ENCODE peak calls at places on chromosomes 7 and 10, in seven cellular contexts. E, I, S, R, N, H and U are unnamed samples. For H3K27me3 and H3K4me1, the result is how much of the 10 kb centered on the place peaks cover.

GRCh38 chr10:70617798-70618568 is 15.4 kb upstream of the PRF1 start:
- DNase-seq in E (no peak), S (no peak), N (no peak), H (no peak), I (peak), R (no peak), U (no peak)

GRCh38 chr7:114856625-114857024 is 65.3 kb upstream of the MDFIC start:
- DNase-seq in I (no peak), N (no peak), E (no peak), R (peak), S (no peak), H (no peak), U (no peak)

GRCh38 chr7:136326045-136326610 is 349.0 kb upstream of the MTPN start:
- DNase-seq in H (no peak), E (no peak), S (no peak), R (no peak), I (no peak), N (no peak), U (no peak)

GRCh38 chr10:46537309-46537708 is 19.1 kb downstream of the GPRIN2 start:
- DNase-seq in N (no peak), R (no peak), H (no peak), I (no peak), S (peak), E (no peak), U (no peak)

GRCh38 chr10:110508806-110509544 is 11.3 kb downstream of the DUSP5 start:
- DNase-seq in I (no peak), R (no peak), H (no peak), N (peak), E (no peak), S (no peak), U (peak)

GRCh38 chr7:128937647-128938523 is at the start of gene IRF5:
- DNase-seq in H (no peak), E (peak), N (peak), S (peak), I (no peak), R (no peak), U (no peak)

GRCh38 chr10:131997366-131998049 is 15.8 kb upstream of the BNIP3 start:
- DNase-seq in E (peak), H (peak), N (peak), R (no peak), I (no peak), S (no peak), U (peak)

GRCh38 chr10:50937230-50937907 is 51.9 kb upstream of the A1CF start:
- DNase-seq in H (no peak), I (no peak), S (no peak), N (no peak), E (no peak), R (no peak), U (no peak)

GRCh38 chr7:30162622-30163124 is 27.9 kb downstream of the MTURN start:
- DNase-seq in H (no peak), I (no peak), S (no peak), E (peak), R (no peak), N (no peak), U (no peak)

GRCh38 chr10:76354349-76354748 is 922.9 kb downstream of the LRMDA start:
- DNase-seq in E (no peak), R (no peak), N (no peak), H (no peak), S (no peak), I (no peak), U (no peak)

GRCh38 chr7:138705122-138705521 is 4.0 kb upstream of the SVOPL start:
- DNase-seq in E (no peak), I (no peak), R (no peak), S (no peak), H (no peak), N (no peak), U (no peak)

GRCh38 chr7:75638607-75639070 is 100.1 kb downstream of the HIP1 start:
- DNase-seq in S (no peak), R (peak), I (peak), H (peak), N (peak), E (peak), U (peak)

GRCh38 chr7:149126662-149127321 is 668 bp upstream of the ZNF425 start:
- DNase-seq in H (peak), R (no peak), E (peak), I (peak), N (peak), S (no peak), U (peak)

GRCh38 chr10:72186633-72187330 is 29.0 kb upstream of the ANAPC16 start:
- DNase-seq in H (no peak), R (no peak), I (no peak), E (no peak), S (no peak), N (no peak), U (no peak)

GRCh38 chr10:48577158-48577557 is 27.7 kb downstream of the ARHGAP22 start:
- DNase-seq in I (no peak), R (no peak), E (no peak), N (no peak), S (no peak), H (no peak), U (no peak)

GRCh38 chr10:69119896-69120295 is 4.1 kb upstream of the VPS26A start:
- DNase-seq in E (no peak), S (no peak), I (no peak), N (no peak), H (no peak), R (no peak), U (no peak)

GRCh38 chr10:125084191-125085186 is 75.9 kb downstream of the CTBP2 start:
- DNase-seq in I (no peak), N (peak), E (peak), S (peak), R (no peak), H (peak), U (peak)

GRCh38 chr7:23544913-23545354 is 13.2 kb upstream of the TRA2A start:
- DNase-seq in R (no peak), N (no peak), H (no peak), I (peak), S (no peak), E (no peak), U (no peak)

GRCh38 chr10:90462761-90463160 is 395.1 kb downstream of the HTR7 start:
- DNase-seq in N (no peak), H (no peak), E (no peak), R (no peak), I (no peak), S (no peak), U (no peak)

GRCh38 chr10:57696641-57697040 is 571.1 kb downstream of the IPMK start:
- DNase-seq in N (no peak), H (no peak), S (no peak), E (no peak), I (no peak), R (no peak), U (no peak)

GRCh38 chr10:93541402-93542357 is 24.8 kb upstream of the FFAR4 start:
- DNase-seq in H (peak), N (peak), S (no peak), I (peak), R (peak), E (no peak), U (peak)

GRCh38 chr7:15326044-15326644 is 235.7 kb downstream of the AGMO start:
- DNase-seq in I (no peak), S (no peak), R (no peak), H (no peak), N (no peak), E (no peak), U (no peak)

GRCh38 chr7:22156205-22156604 is 200.7 kb downstream of the RAPGEF5 start:
- DNase-seq in S (no peak), E (no peak), N (no peak), I (no peak), H (no peak), R (no peak), U (no peak)

GRCh38 chr10:34504534-34504933 is 310.6 kb downstream of the PARD3 start:
- DNase-seq in R (no peak), N (no peak), I (no peak), E (no peak), S (no peak), H (no peak), U (no peak)

GRCh38 chr10:36313142-36313541 is 671.0 kb upstream of the FZD8 start:
- DNase-seq in R (no peak), S (no peak), E (no peak), N (no peak), H (no peak), I (no peak), U (no peak)

GRCh38 chr10:92087750-92088395 is 164.3 kb downstream of the BTAF1 start:
- DNase-seq in N (peak), R (peak), E (peak), H (peak), S (no peak), I (peak), U (peak)

GRCh38 chr10:103982639-103983038 is 15.7 kb downstream of the SLK start:
- DNase-seq in E (no peak), H (no peak), N (no peak), R (peak), I (peak), S (no peak), U (peak)

GRCh38 chr7:157828190-157828589 is 491.4 kb downstream of the DNAJB6 start:
- DNase-seq in H (no peak), E (no peak), I (no peak), S (no peak), R (no peak), N (no peak), U (no peak)

GRCh38 chr10:64316833-64317232 is 795.6 kb downstream of the REEP3 start:
- DNase-seq in H (no peak), N (no peak), R (no peak), S (no peak), E (no peak), I (no peak), U (no peak)

GRCh38 chr10:82164333-82164732 is 289.3 kb downstream of the NRG3 start:
- DNase-seq in I (no peak), R (no peak), H (no peak), N (no peak), E (no peak), S (no peak), U (no peak)

GRCh38 chr7:46133741-46134140 is 212.7 kb upstream of the IGFBP3 start:
- DNase-seq in H (no peak), S (no peak), N (no peak), E (no peak), R (no peak), I (no peak), U (no peak)

GRCh38 chr7:150649084-150649385 is 16.9 kb upstream of the GIMAP6 start:
- DNase-seq in N (no peak), E (no peak), R (no peak), H (no peak), I (no peak), S (no peak), U (no peak)

GRCh38 chr10:84193846-84194423 is 402 bp upstream of the CDHR1 start:
- DNase-seq in N (no peak), S (peak), E (no peak), H (no peak), I (no peak), R (no peak), U (no peak)
- H3K27me3 ChIP-seq in N (half or more), S (under half), E (half or more), H (under half), I (under half), R (under half), U (under half)

GRCh38 chr10:44982114-44982460 is 3.5 kb upstream of the DEPP1 start:
- DNase-seq in N (peak), E (peak), I (no peak), H (peak), R (no peak), S (no peak), U (peak)

GRCh38 chr10:44980309-44981171 is 1.9 kb upstream of the DEPP1 start:
- DNase-seq in E (no peak), N (no peak), H (peak), S (no peak), I (no peak), R (no peak), U (no peak)

GRCh38 chr10:44983066-44983894 is 4.7 kb upstream of the DEPP1 start:
- DNase-seq in S (no peak), R (no peak), H (peak), N (no peak), E (no peak), I (no peak), U (no peak)

GRCh38 chr10:44982496-44982895 is 3.9 kb upstream of the DEPP1 start:
- DNase-seq in S (no peak), E (no peak), I (no peak), H (peak), N (no peak), R (no peak), U (no peak)

DNA sequence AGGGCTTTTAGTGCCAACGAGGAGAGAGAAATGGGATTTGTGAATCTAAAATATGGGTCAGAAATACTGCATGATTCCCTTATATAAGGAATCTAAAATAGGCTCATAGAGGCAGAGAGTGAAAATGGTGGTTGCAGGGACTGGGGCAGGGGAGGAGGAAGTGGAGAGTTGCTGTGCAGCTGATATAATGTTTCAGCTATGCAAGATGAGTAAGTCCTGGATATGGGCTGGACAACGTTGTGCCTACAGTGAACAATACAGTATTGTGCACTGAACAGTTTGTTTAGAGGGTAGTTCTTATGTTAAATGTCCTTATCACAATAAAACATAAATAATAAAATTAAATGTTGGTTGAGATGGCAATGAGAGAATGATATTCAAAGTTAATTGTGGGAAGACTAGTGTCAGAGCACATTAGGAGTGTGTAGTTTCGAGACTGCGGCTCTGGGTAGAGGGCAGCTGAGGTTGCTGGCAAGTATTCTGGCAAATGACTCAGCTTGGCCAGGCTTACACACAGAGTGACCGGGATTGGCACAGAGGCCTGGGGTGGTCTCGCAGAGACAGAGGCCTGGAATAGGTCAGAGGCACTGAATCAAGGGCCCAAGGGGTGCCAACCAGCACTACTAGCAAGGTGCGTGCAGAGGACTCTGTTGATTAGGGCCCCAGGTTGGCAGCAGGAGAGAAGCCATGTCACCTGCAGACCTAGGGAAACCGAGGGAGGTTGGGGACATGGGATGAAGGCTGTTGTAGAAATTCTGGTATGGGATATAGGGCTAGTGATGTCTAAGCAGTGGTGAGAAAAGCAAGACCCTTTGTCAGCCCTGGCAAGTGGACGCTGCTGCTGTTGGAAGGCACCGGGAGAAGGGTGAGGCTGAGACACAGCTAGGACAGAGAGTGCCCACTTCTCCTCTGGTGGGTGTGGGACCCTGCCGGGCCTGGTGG is 2.8 kb upstream of the DEPP1 start:
- DNase-seq in E (peak), R (no peak), I (no peak), S (no peak), N (no peak), H (peak), U (no peak)
- H3K4me1 ChIP-seq in E (half or more), R (under half), I (under half), S (under half), N (half or more), H (half or more), U (half or more)

GRCh38 chr10:101208543-101208942 is 20.7 kb downstream of the LBX1 start:
- DNase-seq in I (no peak), E (no peak), S (no peak), R (no peak), N (no peak), H (no peak), U (no peak)

DNA sequence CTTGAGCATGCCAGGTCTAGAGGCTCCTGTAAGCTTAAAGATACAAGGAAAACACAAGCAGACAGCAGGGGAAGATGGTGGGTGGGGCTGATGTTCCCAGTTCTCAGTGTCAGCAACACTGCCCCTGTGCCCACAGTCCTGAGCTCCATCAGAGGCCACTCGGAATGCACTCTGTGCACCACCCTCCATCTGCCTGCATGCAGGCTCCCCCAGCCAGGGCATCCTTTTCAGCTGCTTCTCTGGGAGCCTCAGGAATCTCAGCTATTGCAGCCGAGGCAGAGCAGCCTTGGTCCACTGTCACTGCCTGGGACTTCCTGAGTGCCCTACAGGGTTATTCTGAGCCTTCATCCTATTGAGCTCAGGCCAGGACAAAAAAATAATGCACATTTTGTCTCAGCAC is 22.2 kb downstream of the LBX1 start:
- DNase-seq in E (no peak), H (no peak), N (no peak), I (no peak), S (no peak), R (no peak), U (no peak)
- H3K27me3 ChIP-seq in E (half or more), H (under half), N (half or more), I (under half), S (under half), R (under half), U (half or more)

GRCh38 chr7:123692471-123692877 is 36.8 kb downstream of the LMOD2 start:
- DNase-seq in H (no peak), I (no peak), E (no peak), S (no peak), N (no peak), R (no peak), U (no peak)
- H3K4me1 ChIP-seq in H (under half), I (under half), E (under half), S (under half), N (under half), R (under half), U (under half)

GRCh38 chr7:100894860-100895700 is 608 bp downstream of the ACHE start:
- DNase-seq in R (peak), I (peak), N (peak), H (peak), S (no peak), E (no peak), U (peak)
- H3K27me3 ChIP-seq in R (under half), I (under half), N (half or more), H (under half), S (under half), E (under half), U (half or more)

DNA sequence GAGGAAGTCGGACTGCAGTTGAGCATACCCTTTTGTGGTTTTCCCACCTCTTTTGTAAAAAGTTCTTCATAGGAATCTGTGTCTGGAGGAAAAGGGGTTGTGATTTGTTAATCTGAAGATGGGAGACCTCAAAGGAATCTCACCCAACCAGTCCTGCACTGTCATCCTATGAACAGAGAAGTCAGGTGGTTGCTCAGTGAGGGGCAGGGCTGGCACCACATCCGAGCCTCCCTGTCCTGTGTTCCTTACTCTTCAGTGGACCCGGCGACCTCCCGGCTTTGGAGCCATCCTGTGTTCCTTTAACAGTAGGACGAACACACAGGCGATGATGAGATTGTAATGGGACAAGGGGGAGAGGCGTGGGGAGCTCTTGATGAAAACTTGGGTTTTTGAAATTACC is 2.8 kb upstream of the MGMT start:
- DNase-seq in I (no peak), R (no peak), N (no peak), E (no peak), S (no peak), H (no peak), U (no peak)
- H3K4me1 ChIP-seq in I (under half), R (under half), N (under half), E (under half), S (under half), H (under half), U (under half)

GRCh38 chr7:151893405-151893923 is 16.5 kb upstream of the PRKAG2 start:
- DNase-seq in E (no peak), R (no peak), I (no peak), S (no peak), N (no peak), H (no peak), U (no peak)

GRCh38 chr7:151890355-151891004 is 13.6 kb upstream of the PRKAG2 start:
- DNase-seq in S (no peak), I (no peak), H (no peak), R (no peak), E (no peak), N (no peak), U (no peak)

GRCh38 chr7:151889406-151890354 is 12.8 kb upstream of the PRKAG2 start:
- DNase-seq in H (no peak), R (no peak), E (peak), N (no peak), S (no peak), I (no peak), U (no peak)

GRCh38 chr7:151891753-151892152 is 14.8 kb upstream of the PRKAG2 start:
- DNase-seq in I (no peak), N (no peak), H (no peak), E (no peak), R (no peak), S (no peak), U (no peak)

DNA sequence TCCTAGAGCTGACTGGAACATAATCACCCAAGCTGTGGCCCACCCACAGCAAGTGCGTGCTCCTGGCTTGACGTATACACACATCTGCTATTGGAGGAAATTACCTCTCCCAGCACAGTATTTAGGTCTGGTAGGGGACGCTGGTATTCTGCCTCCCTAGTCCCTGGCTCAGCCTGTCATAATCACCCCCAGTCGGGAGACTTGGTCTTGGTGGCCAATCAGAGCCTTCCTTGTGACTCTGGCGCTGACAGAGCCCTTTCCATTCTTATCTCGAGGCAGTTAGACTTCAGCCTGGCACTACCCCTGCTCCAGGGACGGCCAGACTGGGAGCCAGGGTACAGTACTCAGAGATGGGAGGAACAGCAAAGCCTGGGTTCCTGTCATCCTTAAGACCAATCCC is 14.3 kb upstream of the PRKAG2 start:
- DNase-seq in E (no peak), S (no peak), N (no peak), H (no peak), I (peak), R (no peak), U (peak)
- H3K27me3 ChIP-seq in E (under half), S (under half), N (under half), H (under half), I (under half), R (under half), U (under half)